ENCODE peak calls at places on chromosome 9, in six cellular contexts. One of them, this sample, is unnamed.

GRCh38 chr9:23438299-23438907 is 387.6 kb downstream of the ELAVL2 start:
- DNase-seq in sigmoid colon: no peak
- DNase-seq in prostate gland: no peak
- DNase-seq in left lung: no peak
- DNase-seq in mammary epithelial cell: no peak
- DNase-seq in endothelial cell of umbilical vein: no peak
- DNase-seq in this sample: no peak

GRCh38 chr9:36268007-36268427 is 9.8 kb upstream of the GNE start:
- DNase-seq in left lung: no peak
- DNase-seq in endothelial cell of umbilical vein: peak
- DNase-seq in prostate gland: no peak
- DNase-seq in mammary epithelial cell: peak
- DNase-seq in sigmoid colon: no peak
- DNase-seq in this sample: peak

GRCh38 chr9:4229252-4229651 is 70.6 kb downstream of the GLIS3 start:
- DNase-seq in sigmoid colon: no peak
- DNase-seq in endothelial cell of umbilical vein: no peak
- DNase-seq in prostate gland: no peak
- DNase-seq in mammary epithelial cell: no peak
- DNase-seq in left lung: no peak
- DNase-seq in this sample: no peak

GRCh38 chr9:81685763-81686613 is 3.4 kb downstream of the TLE1 start:
- DNase-seq in endothelial cell of umbilical vein: peak
- DNase-seq in mammary epithelial cell: peak
- DNase-seq in prostate gland: peak
- DNase-seq in sigmoid colon: no peak
- DNase-seq in left lung: no peak
- DNase-seq in this sample: no peak

GRCh38 chr9:88464851-88465250 is 70.1 kb upstream of the NXNL2 start:
- DNase-seq in prostate gland: no peak
- DNase-seq in mammary epithelial cell: peak
- DNase-seq in endothelial cell of umbilical vein: peak
- DNase-seq in sigmoid colon: no peak
- DNase-seq in left lung: no peak
- DNase-seq in this sample: no peak

GRCh38 chr9:109349431-109349846 is 28.6 kb upstream of the EPB41L4B start:
- DNase-seq in mammary epithelial cell: peak
- DNase-seq in endothelial cell of umbilical vein: no peak
- DNase-seq in prostate gland: peak
- DNase-seq in sigmoid colon: no peak
- DNase-seq in left lung: no peak
- DNase-seq in this sample: peak

GRCh38 chr9:135906291-135907005 is 898 bp downstream of the CAMSAP1 start:
- DNase-seq in mammary epithelial cell: peak
- DNase-seq in left lung: no peak
- DNase-seq in prostate gland: no peak
- DNase-seq in sigmoid colon: peak
- DNase-seq in endothelial cell of umbilical vein: peak
- DNase-seq in this sample: no peak

GRCh38 chr9:5315187-5315923 is 10.8 kb upstream of the RLN2 start:
- DNase-seq in prostate gland: no peak
- DNase-seq in sigmoid colon: no peak
- DNase-seq in mammary epithelial cell: no peak
- DNase-seq in left lung: no peak
- DNase-seq in endothelial cell of umbilical vein: no peak
- DNase-seq in this sample: no peak

GRCh38 chr9:7243838-7244237 is 486.1 kb downstream of the KDM4C start:
- DNase-seq in mammary epithelial cell: no peak
- DNase-seq in endothelial cell of umbilical vein: no peak
- DNase-seq in prostate gland: no peak
- DNase-seq in sigmoid colon: no peak
- DNase-seq in left lung: no peak
- DNase-seq in this sample: no peak

GRCh38 chr9:122463828-122464632 is 13.7 kb downstream of the OR1J1 start:
- DNase-seq in left lung: no peak
- DNase-seq in mammary epithelial cell: peak
- DNase-seq in endothelial cell of umbilical vein: no peak
- DNase-seq in prostate gland: no peak
- DNase-seq in sigmoid colon: no peak
- DNase-seq in this sample: no peak

GRCh38 chr9:92746567-92747458 is 17.8 kb downstream of the BICD2 start:
- DNase-seq in sigmoid colon: no peak
- DNase-seq in prostate gland: no peak
- DNase-seq in endothelial cell of umbilical vein: peak
- DNase-seq in mammary epithelial cell: no peak
- DNase-seq in left lung: no peak
- DNase-seq in this sample: no peak

GRCh38 chr9:20618361-20618799 is 3.9 kb downstream of the MLLT3 start:
- DNase-seq in mammary epithelial cell: peak
- DNase-seq in left lung: no peak
- DNase-seq in prostate gland: peak
- DNase-seq in endothelial cell of umbilical vein: peak
- DNase-seq in sigmoid colon: no peak
- DNase-seq in this sample: peak

GRCh38 chr9:33225319-33226152 is 14.4 kb upstream of the SPINK4 start:
- DNase-seq in endothelial cell of umbilical vein: peak
- DNase-seq in mammary epithelial cell: peak
- DNase-seq in left lung: no peak
- DNase-seq in prostate gland: peak
- DNase-seq in sigmoid colon: no peak
- DNase-seq in this sample: peak

GRCh38 chr9:30713279-30713678 is 1671.2 kb upstream of the ACO1 start:
- DNase-seq in endothelial cell of umbilical vein: no peak
- DNase-seq in sigmoid colon: no peak
- DNase-seq in left lung: no peak
- DNase-seq in prostate gland: no peak
- DNase-seq in mammary epithelial cell: no peak
- DNase-seq in this sample: no peak

GRCh38 chr9:21801683-21802417 is 586 bp upstream of the MTAP start:
- DNase-seq in endothelial cell of umbilical vein: peak
- DNase-seq in sigmoid colon: peak
- DNase-seq in prostate gland: peak
- DNase-seq in mammary epithelial cell: peak
- DNase-seq in left lung: peak
- DNase-seq in this sample: peak

GRCh38 chr9:87684627-87685204 is 41.2 kb upstream of the CTSL start:
- DNase-seq in sigmoid colon: no peak
- DNase-seq in prostate gland: peak
- DNase-seq in mammary epithelial cell: peak
- DNase-seq in left lung: no peak
- DNase-seq in endothelial cell of umbilical vein: peak
- DNase-seq in this sample: peak

GRCh38 chr9:86909388-86909787 is 37.9 kb downstream of the GAS1 start:
- DNase-seq in mammary epithelial cell: no peak
- DNase-seq in left lung: no peak
- DNase-seq in sigmoid colon: no peak
- DNase-seq in prostate gland: no peak
- DNase-seq in endothelial cell of umbilical vein: no peak
- DNase-seq in this sample: no peak

GRCh38 chr9:16718296-16718695 is 152.2 kb downstream of the BNC2 start:
- DNase-seq in left lung: no peak
- DNase-seq in prostate gland: no peak
- DNase-seq in sigmoid colon: no peak
- DNase-seq in mammary epithelial cell: no peak
- DNase-seq in endothelial cell of umbilical vein: no peak
- DNase-seq in this sample: no peak

GRCh38 chr9:111637421-111637950 is 6.4 kb downstream of the DNAJC25 start:
- DNase-seq in left lung: no peak
- DNase-seq in endothelial cell of umbilical vein: no peak
- DNase-seq in sigmoid colon: no peak
- DNase-seq in prostate gland: no peak
- DNase-seq in mammary epithelial cell: no peak
- DNase-seq in this sample: no peak

GRCh38 chr9:2934883-2935282 is 91.0 kb upstream of the PUM3 start:
- DNase-seq in sigmoid colon: peak
- DNase-seq in endothelial cell of umbilical vein: no peak
- DNase-seq in prostate gland: no peak
- DNase-seq in left lung: no peak
- DNase-seq in mammary epithelial cell: no peak
- DNase-seq in this sample: no peak

GRCh38 chr9:21967169-21967568 is 27.0 kb downstream of the CDKN2A start:
- DNase-seq in prostate gland: no peak
- DNase-seq in left lung: no peak
- DNase-seq in mammary epithelial cell: no peak
- DNase-seq in endothelial cell of umbilical vein: no peak
- DNase-seq in sigmoid colon: no peak
- DNase-seq in this sample: no peak

GRCh38 chr9:91486699-91487497 is 63.3 kb upstream of the NFIL3 start:
- DNase-seq in sigmoid colon: no peak
- DNase-seq in left lung: no peak
- DNase-seq in prostate gland: no peak
- DNase-seq in mammary epithelial cell: no peak
- DNase-seq in endothelial cell of umbilical vein: no peak
- DNase-seq in this sample: no peak

GRCh38 chr9:133714606-133715294 is 23.4 kb downstream of the SARDH start:
- DNase-seq in left lung: peak
- DNase-seq in sigmoid colon: peak
- DNase-seq in prostate gland: no peak
- DNase-seq in endothelial cell of umbilical vein: no peak
- DNase-seq in mammary epithelial cell: no peak
- DNase-seq in this sample: no peak

GRCh38 chr9:133717113-133718031 is 20.8 kb downstream of the SARDH start:
- DNase-seq in left lung: no peak
- DNase-seq in prostate gland: no peak
- DNase-seq in mammary epithelial cell: no peak
- DNase-seq in endothelial cell of umbilical vein: no peak
- DNase-seq in sigmoid colon: peak
- DNase-seq in this sample: no peak

GRCh38 chr9:133715295-133715865 is 22.8 kb downstream of the SARDH start:
- DNase-seq in endothelial cell of umbilical vein: no peak
- DNase-seq in mammary epithelial cell: no peak
- DNase-seq in left lung: no peak
- DNase-seq in sigmoid colon: peak
- DNase-seq in prostate gland: no peak
- DNase-seq in this sample: no peak

GRCh38 chr9:133716564-133717112 is 21.5 kb downstream of the SARDH start:
- DNase-seq in mammary epithelial cell: no peak
- DNase-seq in prostate gland: no peak
- DNase-seq in endothelial cell of umbilical vein: no peak
- DNase-seq in sigmoid colon: peak
- DNase-seq in left lung: no peak
- DNase-seq in this sample: no peak

GRCh38 chr9:133715866-133716563 is 22.1 kb downstream of the SARDH start:
- DNase-seq in sigmoid colon: peak
- DNase-seq in prostate gland: no peak
- DNase-seq in mammary epithelial cell: no peak
- DNase-seq in endothelial cell of umbilical vein: no peak
- DNase-seq in left lung: peak
- DNase-seq in this sample: no peak
- TF ChIP-seq CTCF in sigmoid colon: no peak
- TF ChIP-seq CTCF in prostate gland: peak
- TF ChIP-seq CTCF in mammary epithelial cell: no peak
- TF ChIP-seq CTCF in endothelial cell of umbilical vein: no peak
- TF ChIP-seq CTCF in left lung: peak
- TF ChIP-seq CTCF in this sample: peak

DNA sequence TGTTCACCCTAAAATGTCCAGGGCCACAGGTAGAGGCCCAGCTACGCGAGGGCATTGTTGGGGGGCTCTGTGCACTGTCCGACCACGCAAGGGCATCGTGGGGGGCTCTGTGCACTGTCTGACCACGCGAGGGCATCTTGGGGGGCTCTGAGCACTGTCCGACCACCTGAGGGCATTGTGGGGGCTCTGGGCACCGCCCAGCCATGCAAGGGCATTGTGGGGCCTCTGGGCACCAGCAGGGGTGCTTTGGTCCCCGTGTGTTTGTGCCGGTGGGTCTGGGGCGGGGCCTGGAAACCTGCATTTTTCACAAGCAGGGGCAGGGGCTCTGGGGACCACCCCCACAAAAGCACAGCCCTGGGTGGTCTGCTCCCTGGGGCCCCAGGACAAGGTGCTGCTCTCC is 41.5 kb upstream of the RXRA start:
- DNase-seq in sigmoid colon: no peak
- DNase-seq in left lung: no peak
- DNase-seq in mammary epithelial cell: no peak
- DNase-seq in prostate gland: no peak
- DNase-seq in endothelial cell of umbilical vein: no peak
- DNase-seq in this sample: no peak
- H3K27ac ChIP-seq in sigmoid colon: no peak
- H3K27ac ChIP-seq in left lung: no peak
- H3K27ac ChIP-seq in mammary epithelial cell: no peak
- H3K27ac ChIP-seq in prostate gland: no peak
- H3K27ac ChIP-seq in endothelial cell of umbilical vein: no peak
- H3K27ac ChIP-seq in this sample: peak

DNA sequence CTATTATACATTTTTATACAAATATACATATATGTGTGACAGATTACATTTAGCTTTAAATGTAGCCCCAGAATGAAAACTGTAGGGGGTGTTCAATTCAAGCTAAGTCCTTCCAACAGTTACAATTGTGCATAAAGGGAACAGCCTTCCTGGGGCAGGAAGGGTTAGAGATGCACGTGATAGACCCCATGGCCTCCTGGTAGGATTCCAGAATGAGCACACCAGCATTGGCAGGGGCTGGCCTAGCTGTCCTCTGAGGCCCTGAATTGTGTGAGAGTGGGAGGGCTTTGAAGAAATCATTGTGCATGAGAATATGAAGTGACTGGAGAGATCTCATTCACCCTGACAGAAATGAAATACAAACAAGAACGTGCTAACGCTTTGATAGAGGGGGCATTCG is 663.8 kb upstream of the KLF4 start:
- DNase-seq in endothelial cell of umbilical vein: no peak
- DNase-seq in sigmoid colon: no peak
- DNase-seq in mammary epithelial cell: no peak
- DNase-seq in prostate gland: no peak
- DNase-seq in left lung: no peak
- DNase-seq in this sample: no peak
- TF ChIP-seq CTCF in endothelial cell of umbilical vein: no peak
- TF ChIP-seq CTCF in sigmoid colon: no peak
- TF ChIP-seq CTCF in mammary epithelial cell: no peak
- TF ChIP-seq CTCF in prostate gland: no peak
- TF ChIP-seq CTCF in left lung: no peak
- TF ChIP-seq CTCF in this sample: no peak

DNA sequence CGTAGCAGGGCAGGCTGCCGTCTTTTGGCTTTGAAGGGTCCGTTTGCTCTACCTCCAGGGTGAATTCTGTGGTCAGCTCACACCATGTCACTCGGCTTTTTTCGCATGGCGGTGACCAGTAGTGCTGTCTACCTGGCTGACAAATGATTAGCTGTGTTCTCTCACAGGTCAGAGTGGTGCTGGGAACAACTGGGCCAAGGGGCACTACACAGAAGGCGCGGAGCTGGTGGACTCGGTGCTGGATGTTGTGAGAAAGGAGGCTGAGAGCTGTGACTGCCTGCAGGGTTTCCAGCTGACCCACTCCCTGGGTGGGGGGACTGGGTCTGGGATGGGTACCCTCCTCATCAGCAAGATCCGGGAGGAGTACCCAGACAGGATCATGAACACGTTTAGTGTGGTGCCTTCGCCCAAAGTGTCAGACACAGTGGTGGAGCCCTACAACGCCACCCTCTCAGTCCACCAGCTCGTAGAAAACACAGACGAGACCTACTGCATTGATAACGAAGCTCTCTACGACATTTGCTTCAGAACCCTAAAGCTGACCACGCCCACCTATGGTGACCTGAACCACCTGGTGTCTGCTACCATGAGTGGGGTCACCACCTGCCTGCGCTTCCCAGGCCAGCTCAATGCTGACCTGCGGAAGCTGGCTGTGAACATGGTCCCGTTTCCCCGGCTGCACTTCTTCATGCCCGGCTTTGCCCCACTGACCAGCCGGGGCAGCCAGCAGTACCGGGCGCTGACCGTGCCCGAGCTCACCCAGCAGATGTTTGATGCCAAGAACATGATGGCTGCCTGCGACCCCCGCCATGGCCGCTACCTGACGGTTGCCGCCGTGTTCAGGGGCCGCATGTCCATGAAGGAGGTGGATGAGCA is 1.5 kb downstream of the TUBB4B start:
- DNase-seq in prostate gland: no peak
- DNase-seq in sigmoid colon: no peak
- DNase-seq in left lung: no peak
- DNase-seq in endothelial cell of umbilical vein: no peak
- DNase-seq in mammary epithelial cell: no peak
- DNase-seq in this sample: no peak
- H3K27ac ChIP-seq in prostate gland: peak
- H3K27ac ChIP-seq in sigmoid colon: peak
- H3K27ac ChIP-seq in left lung: peak
- H3K27ac ChIP-seq in endothelial cell of umbilical vein: peak
- H3K27ac ChIP-seq in mammary epithelial cell: peak
- H3K27ac ChIP-seq in this sample: peak